ENCODE peak calls at places on chromosomes 12 and 14, in eight cellular contexts. One of them, this sample, is unnamed.

GRCh38 chr12:18358077-18358476 is 96.8 kb downstream of the PIK3C2G start:
- DNase-seq in breast epithelium: no peak
- DNase-seq in erythroblast: no peak
- DNase-seq in NB4: no peak
- DNase-seq in HCT116: no peak
- DNase-seq in tibial nerve: no peak
- DNase-seq in adrenal gland: no peak
- DNase-seq in IMR-90: no peak
- DNase-seq in this sample: no peak

GRCh38 chr14:57831981-57832380 is 33.9 kb downstream of the SLC35F4 start:
- DNase-seq in breast epithelium: no peak
- DNase-seq in erythroblast: no peak
- DNase-seq in NB4: peak; percentile 42
- DNase-seq in HCT116: no peak
- DNase-seq in tibial nerve: no peak
- DNase-seq in adrenal gland: no peak
- DNase-seq in IMR-90: no peak
- DNase-seq in this sample: no peak

GRCh38 chr12:32170437-32170998 is 63.9 kb downstream of the BICD1 start:
- DNase-seq in breast epithelium: no peak
- DNase-seq in erythroblast: no peak
- DNase-seq in NB4: no peak
- DNase-seq in HCT116: no peak
- DNase-seq in tibial nerve: no peak
- DNase-seq in adrenal gland: no peak
- DNase-seq in IMR-90: no peak
- DNase-seq in this sample: no peak

GRCh38 chr12:85951823-85952222 is 77.7 kb downstream of the NTS start:
- DNase-seq in breast epithelium: no peak
- DNase-seq in erythroblast: no peak
- DNase-seq in NB4: peak; percentile 33
- DNase-seq in HCT116: peak; percentile 19
- DNase-seq in tibial nerve: no peak
- DNase-seq in adrenal gland: no peak
- DNase-seq in IMR-90: peak; percentile 5
- DNase-seq in this sample: no peak

GRCh38 chr14:85527458-85527857 is 2.5 kb upstream of the FLRT2 start:
- DNase-seq in breast epithelium: no peak
- DNase-seq in erythroblast: no peak
- DNase-seq in NB4: no peak
- DNase-seq in HCT116: no peak
- DNase-seq in tibial nerve: no peak
- DNase-seq in adrenal gland: no peak
- DNase-seq in IMR-90: no peak
- DNase-seq in this sample: no peak

GRCh38 chr14:67396381-67396965 is 15.5 kb downstream of the PLEK2 start:
- DNase-seq in breast epithelium: no peak
- DNase-seq in erythroblast: no peak
- DNase-seq in NB4: no peak
- DNase-seq in HCT116: no peak
- DNase-seq in tibial nerve: no peak
- DNase-seq in adrenal gland: no peak
- DNase-seq in IMR-90: peak; percentile 32
- DNase-seq in this sample: no peak

GRCh38 chr12:8953773-8954402 is 4.4 kb upstream of the M6PR start:
- DNase-seq in breast epithelium: no peak
- DNase-seq in erythroblast: no peak
- DNase-seq in NB4: no peak
- DNase-seq in HCT116: no peak
- DNase-seq in tibial nerve: no peak
- DNase-seq in adrenal gland: no peak
- DNase-seq in IMR-90: no peak
- DNase-seq in this sample: no peak

GRCh38 chr12:108386704-108387360 is 47.7 kb upstream of the CMKLR1 start:
- DNase-seq in breast epithelium: no peak
- DNase-seq in erythroblast: no peak
- DNase-seq in NB4: no peak
- DNase-seq in HCT116: no peak
- DNase-seq in tibial nerve: no peak
- DNase-seq in adrenal gland: no peak
- DNase-seq in IMR-90: no peak
- DNase-seq in this sample: no peak

GRCh38 chr12:618626-619025 is 44.6 kb downstream of the NINJ2 start:
- DNase-seq in breast epithelium: no peak
- DNase-seq in erythroblast: no peak
- DNase-seq in NB4: no peak
- DNase-seq in HCT116: no peak
- DNase-seq in tibial nerve: no peak
- DNase-seq in adrenal gland: no peak
- DNase-seq in IMR-90: no peak
- DNase-seq in this sample: no peak

GRCh38 chr12:96134200-96134599 is 60.0 kb upstream of the ELK3 start:
- DNase-seq in breast epithelium: no peak
- DNase-seq in erythroblast: no peak
- DNase-seq in NB4: no peak
- DNase-seq in HCT116: peak; percentile 24
- DNase-seq in tibial nerve: no peak
- DNase-seq in adrenal gland: no peak
- DNase-seq in IMR-90: no peak
- DNase-seq in this sample: no peak

GRCh38 chr12:12612403-12612802 is 727 bp downstream of the CREBL2 start:
- DNase-seq in breast epithelium: no peak
- DNase-seq in erythroblast: peak; percentile 44
- DNase-seq in NB4: peak; percentile 84
- DNase-seq in HCT116: no peak
- DNase-seq in tibial nerve: no peak
- DNase-seq in adrenal gland: no peak
- DNase-seq in IMR-90: peak; percentile 80
- DNase-seq in this sample: no peak

DNA sequence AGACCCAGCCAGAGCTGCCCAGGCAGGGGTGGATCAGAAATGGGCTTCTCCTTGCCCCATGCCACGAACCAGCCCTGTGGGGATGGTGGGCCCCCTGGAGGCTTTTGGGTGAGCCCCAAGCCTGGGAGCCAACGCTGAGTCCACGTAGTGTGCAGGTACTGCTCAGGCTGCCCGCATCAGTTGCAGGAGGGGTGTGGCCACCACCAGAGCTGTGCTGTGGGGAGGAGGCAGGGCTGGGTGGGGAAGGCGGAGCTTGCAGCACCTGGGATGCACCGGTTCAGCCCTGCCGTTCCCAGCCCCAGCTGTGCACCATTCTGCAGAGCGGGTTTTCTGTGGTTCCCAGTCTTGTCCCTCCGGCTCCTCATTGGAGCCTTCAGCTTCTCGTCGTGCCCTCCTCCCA is 36.3 kb downstream of the IL31 start:
- DNase-seq in breast epithelium: peak; percentile 36
- DNase-seq in erythroblast: no peak
- DNase-seq in NB4: no peak
- DNase-seq in HCT116: no peak
- DNase-seq in tibial nerve: no peak
- DNase-seq in adrenal gland: no peak
- DNase-seq in IMR-90: no peak
- DNase-seq in this sample: no peak
- TF ChIP-seq POLR2A in breast epithelium: no peak
- TF ChIP-seq POLR2A in erythroblast: no peak
- TF ChIP-seq POLR2A in NB4: no peak
- TF ChIP-seq POLR2A in HCT116: no peak
- TF ChIP-seq POLR2A in tibial nerve: no peak
- TF ChIP-seq POLR2A in adrenal gland: no peak
- TF ChIP-seq POLR2A in IMR-90: no peak
- TF ChIP-seq POLR2A in this sample: no peak

DNA sequence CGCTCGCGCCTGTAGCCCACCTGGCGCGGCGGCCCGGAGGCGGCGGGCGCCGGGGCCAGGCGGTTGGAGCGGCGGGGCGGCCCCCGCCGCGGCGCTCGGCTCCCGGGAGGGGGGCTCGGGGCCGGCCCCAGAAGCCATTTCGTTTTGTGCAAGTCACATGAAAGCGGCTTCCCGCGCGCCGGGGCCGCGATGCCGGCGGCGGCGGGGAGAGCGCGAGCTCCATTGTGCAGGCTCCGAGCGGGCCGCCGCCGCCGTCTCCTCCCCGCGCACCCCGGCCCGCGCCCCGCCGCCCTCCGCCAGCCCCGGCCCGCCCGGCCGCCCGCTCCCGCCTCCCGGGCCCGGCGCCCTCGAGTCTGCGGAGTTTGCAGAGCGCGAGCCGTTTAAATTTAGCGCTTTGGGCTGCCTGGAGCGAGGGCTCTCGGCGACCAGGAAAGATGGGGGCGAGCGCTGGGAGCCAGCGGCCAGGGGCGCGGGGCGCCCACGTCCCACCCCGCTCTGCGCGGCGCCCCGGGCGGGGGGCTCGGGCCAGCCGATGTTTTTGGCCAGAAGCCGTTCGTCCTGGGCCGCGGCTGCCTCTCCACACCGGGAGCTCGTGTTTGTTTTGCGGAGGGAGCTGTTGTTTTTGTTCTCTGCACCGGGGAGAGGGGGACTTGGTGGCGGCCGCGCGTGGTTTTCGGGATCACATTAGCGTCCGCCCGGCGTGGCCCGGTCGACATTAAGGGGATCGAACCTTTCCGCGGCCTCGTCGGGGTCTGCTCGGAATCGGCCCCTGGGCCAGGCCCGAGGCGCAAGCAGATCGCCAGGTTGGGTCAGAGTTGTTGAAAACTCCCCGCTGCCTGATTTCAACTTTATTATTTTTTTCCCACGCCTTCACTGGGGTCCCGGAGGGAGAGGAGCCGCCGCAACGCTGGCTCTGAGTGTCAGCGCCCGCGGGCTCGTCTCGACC is 982 bp downstream of the BCL7A start:
- DNase-seq in breast epithelium: no peak
- DNase-seq in erythroblast: peak; percentile 67
- DNase-seq in NB4: peak; percentile 56
- DNase-seq in HCT116: no peak
- DNase-seq in tibial nerve: no peak
- DNase-seq in adrenal gland: peak; percentile 38
- DNase-seq in IMR-90: no peak
- DNase-seq in this sample: no peak
- TF ChIP-seq POLR2A in breast epithelium: no peak
- TF ChIP-seq POLR2A in erythroblast: no peak
- TF ChIP-seq POLR2A in NB4: no peak
- TF ChIP-seq POLR2A in HCT116: no peak
- TF ChIP-seq POLR2A in tibial nerve: no peak
- TF ChIP-seq POLR2A in adrenal gland: no peak
- TF ChIP-seq POLR2A in IMR-90: peak; percentile 1
- TF ChIP-seq POLR2A in this sample: no peak

GRCh38 chr14:51824191-51824590 is 36.2 kb upstream of the GNG2 start:
- DNase-seq in breast epithelium: no peak
- DNase-seq in erythroblast: no peak
- DNase-seq in NB4: no peak
- DNase-seq in HCT116: no peak
- DNase-seq in tibial nerve: no peak
- DNase-seq in adrenal gland: no peak
- DNase-seq in IMR-90: no peak
- DNase-seq in this sample: no peak
- TF ChIP-seq POLR2A in breast epithelium: no peak
- TF ChIP-seq POLR2A in erythroblast: no peak
- TF ChIP-seq POLR2A in NB4: no peak
- TF ChIP-seq POLR2A in HCT116: no peak
- TF ChIP-seq POLR2A in tibial nerve: no peak
- TF ChIP-seq POLR2A in adrenal gland: no peak
- TF ChIP-seq POLR2A in IMR-90: no peak
- TF ChIP-seq POLR2A in this sample: no peak

GRCh38 chr14:73729556-73730265 is 15.5 kb upstream of the PNMA1 start:
- DNase-seq in breast epithelium: peak; percentile 15
- DNase-seq in erythroblast: no peak
- DNase-seq in NB4: no peak
- DNase-seq in HCT116: no peak
- DNase-seq in tibial nerve: no peak
- DNase-seq in adrenal gland: no peak
- DNase-seq in IMR-90: no peak
- DNase-seq in this sample: no peak

GRCh38 chr14:73727181-73727580 is 13.0 kb upstream of the PNMA1 start:
- DNase-seq in breast epithelium: no peak
- DNase-seq in erythroblast: peak; percentile 66
- DNase-seq in NB4: no peak
- DNase-seq in HCT116: no peak
- DNase-seq in tibial nerve: no peak
- DNase-seq in adrenal gland: no peak
- DNase-seq in IMR-90: no peak
- DNase-seq in this sample: peak; percentile 36

GRCh38 chr14:73729015-73729330 is 14.8 kb upstream of the PNMA1 start:
- DNase-seq in breast epithelium: no peak
- DNase-seq in erythroblast: no peak
- DNase-seq in NB4: no peak
- DNase-seq in HCT116: no peak
- DNase-seq in tibial nerve: no peak
- DNase-seq in adrenal gland: no peak
- DNase-seq in IMR-90: no peak
- DNase-seq in this sample: no peak

GRCh38 chr14:73726025-73726961 is 12.1 kb upstream of the PNMA1 start:
- DNase-seq in breast epithelium: no peak
- DNase-seq in erythroblast: peak; percentile 61
- DNase-seq in NB4: no peak
- DNase-seq in HCT116: no peak
- DNase-seq in tibial nerve: no peak
- DNase-seq in adrenal gland: no peak
- DNase-seq in IMR-90: no peak
- DNase-seq in this sample: peak; percentile 44

GRCh38 chr14:73728106-73729014 is 14.2 kb upstream of the PNMA1 start:
- DNase-seq in breast epithelium: peak; percentile 58
- DNase-seq in erythroblast: peak; percentile 83
- DNase-seq in NB4: peak; percentile 92
- DNase-seq in HCT116: peak; percentile 61
- DNase-seq in tibial nerve: peak; percentile 90
- DNase-seq in adrenal gland: peak; percentile 88
- DNase-seq in IMR-90: peak; percentile 63
- DNase-seq in this sample: peak; percentile 90
- TF ChIP-seq POLR2A in breast epithelium: no peak
- TF ChIP-seq POLR2A in erythroblast: no peak
- TF ChIP-seq POLR2A in NB4: no peak
- TF ChIP-seq POLR2A in HCT116: no peak
- TF ChIP-seq POLR2A in tibial nerve: no peak
- TF ChIP-seq POLR2A in adrenal gland: no peak
- TF ChIP-seq POLR2A in IMR-90: no peak
- TF ChIP-seq POLR2A in this sample: no peak

This sample was measured in right lobe of liver.